ENCODE peak calls at places on chromosomes 2 and 18, in six cellular contexts. L is stomach, R is H1, I is vagina, H is sigmoid colon, W is transverse colon. Y is an unnamed sample. For H3K4me1, the result is how much of the 10 kb centered on the place peaks cover.

GRCh38 chr2:167438206-167438605 is 549.9 kb downstream of the XIRP2 start:
- DNase-seq in H (no peak), L (no peak), I (no peak), W (no peak), R (no peak), Y (no peak)

GRCh38 chr2:65880451-65880850 is 448.1 kb upstream of the SPRED2 start:
- DNase-seq in W (no peak), I (no peak), H (no peak), R (no peak), L (no peak), Y (no peak)

GRCh38 chr18:10270160-10270571 is 184.3 kb upstream of the APCDD1 start:
- DNase-seq in R (no peak), H (no peak), I (no peak), L (peak), W (no peak), Y (no peak)

GRCh38 chr2:218898109-218898878 is 17.6 kb downstream of the WNT10A start:
- DNase-seq in I (no peak), W (peak), L (peak), H (peak), R (peak), Y (no peak)

GRCh38 chr2:134002391-134002790 is 251.5 kb upstream of the MGAT5 start:
- DNase-seq in W (no peak), L (no peak), I (no peak), H (no peak), R (no peak), Y (peak)

GRCh38 chr18:63518178-63519012 is 23.8 kb upstream of the SERPINB12 start:
- DNase-seq in W (peak), I (no peak), L (peak), R (peak), H (peak), Y (no peak)

GRCh38 chr2:148866091-148866490 is 8.9 kb upstream of the KIF5C start:
- DNase-seq in R (no peak), H (no peak), I (no peak), L (no peak), W (no peak), Y (no peak)

GRCh38 chr2:167406558-167406957 is 518.3 kb downstream of the XIRP2 start:
- DNase-seq in I (no peak), R (peak), W (no peak), L (no peak), H (no peak), Y (no peak)

GRCh38 chr2:120566331-120567035 is 169.2 kb upstream of the GLI2 start:
- DNase-seq in L (peak), W (no peak), H (peak), I (no peak), R (no peak), Y (no peak)

GRCh38 chr2:79389475-79389874 is 123.4 kb upstream of the CTNNA2 start:
- DNase-seq in W (no peak), L (no peak), R (no peak), I (no peak), H (no peak), Y (no peak)

GRCh38 chr18:49778826-49779465 is 34.4 kb downstream of the ACAA2 start:
- DNase-seq in L (no peak), I (no peak), H (no peak), W (no peak), R (no peak), Y (no peak)

GRCh38 chr18:6807504-6808257 is 78.2 kb downstream of the ARHGAP28 start:
- DNase-seq in L (no peak), R (no peak), W (no peak), H (no peak), I (no peak), Y (no peak)

GRCh38 chr2:182077451-182078142 is 91.9 kb downstream of the PPP1R1C start:
- DNase-seq in H (no peak), L (peak), W (peak), R (no peak), I (no peak), Y (no peak)

GRCh38 chr18:21682276-21683051 is 22.1 kb downstream of the ABHD3 start:
- DNase-seq in R (no peak), W (no peak), H (no peak), I (no peak), L (no peak), Y (no peak)

GRCh38 chr18:76484749-76485387 is 10.2 kb downstream of the ZNF516 start:
- DNase-seq in W (no peak), R (no peak), I (no peak), H (no peak), L (no peak), Y (no peak)

GRCh38 chr18:62865498-62865897 is 150.2 kb downstream of the PHLPP1 start:
- DNase-seq in H (no peak), I (no peak), R (no peak), L (no peak), W (no peak), Y (no peak)

GRCh38 chr18:47847635-47848034 is 82.8 kb downstream of the SMAD2 start:
- DNase-seq in R (no peak), H (no peak), L (no peak), I (no peak), W (no peak), Y (no peak)

GRCh38 chr2:36770542-36771287 is 74.2 kb downstream of the VIT start:
- DNase-seq in H (no peak), W (peak), I (no peak), L (no peak), R (peak), Y (no peak)

GRCh38 chr2:238501311-238501710 is 74.6 kb downstream of the ASB1 start:
- DNase-seq in H (no peak), I (peak), L (peak), W (no peak), R (no peak), Y (no peak)
- H3K4me1 ChIP-seq in H (under half), I (under half), L (under half), W (under half), R (under half), Y (under half)

DNA sequence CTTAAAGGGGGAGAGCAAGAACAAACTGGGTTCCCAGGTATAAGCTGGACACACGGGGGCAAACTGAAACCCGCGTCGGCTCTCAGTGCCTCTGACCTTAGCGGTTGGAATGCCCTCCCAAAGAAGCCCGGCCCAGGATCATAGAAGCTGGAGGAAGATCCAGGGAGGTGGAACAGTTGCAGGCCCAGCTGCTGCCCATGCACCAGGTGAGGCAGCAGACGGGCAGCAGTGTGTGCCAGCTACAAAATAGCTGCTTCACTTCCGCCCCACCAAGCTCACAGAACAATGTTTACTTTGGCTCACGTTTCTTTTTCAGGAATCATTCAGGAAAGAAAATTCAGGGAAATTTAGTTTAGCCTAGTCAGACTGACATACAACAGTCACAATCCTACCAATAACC is 3.9 kb upstream of the ERMN start:
- DNase-seq in I (no peak), R (no peak), L (peak), H (no peak), W (peak), Y (no peak)
- TF ChIP-seq CTCF in I (no peak), R (no peak), L (no peak), H (no peak), W (no peak), Y (no peak)

GRCh38 chr2:85598594-85599340 is 3.2 kb downstream of the RNF181 start:
- DNase-seq in I (no peak), R (no peak), H (no peak), L (no peak), W (no peak), Y (no peak)

GRCh38 chr2:85601771-85602475 is 575 bp downstream of the TMEM150A start:
- DNase-seq in I (no peak), L (peak), H (peak), W (peak), R (no peak), Y (no peak)

GRCh38 chr2:85600235-85600575 is 2.3 kb downstream of the TMEM150A start:
- DNase-seq in H (no peak), R (no peak), L (no peak), I (no peak), W (no peak), Y (no peak)

GRCh38 chr2:85600951-85601770 is 1.3 kb downstream of the TMEM150A start:
- DNase-seq in R (no peak), H (no peak), I (no peak), W (no peak), L (no peak), Y (no peak)

DNA sequence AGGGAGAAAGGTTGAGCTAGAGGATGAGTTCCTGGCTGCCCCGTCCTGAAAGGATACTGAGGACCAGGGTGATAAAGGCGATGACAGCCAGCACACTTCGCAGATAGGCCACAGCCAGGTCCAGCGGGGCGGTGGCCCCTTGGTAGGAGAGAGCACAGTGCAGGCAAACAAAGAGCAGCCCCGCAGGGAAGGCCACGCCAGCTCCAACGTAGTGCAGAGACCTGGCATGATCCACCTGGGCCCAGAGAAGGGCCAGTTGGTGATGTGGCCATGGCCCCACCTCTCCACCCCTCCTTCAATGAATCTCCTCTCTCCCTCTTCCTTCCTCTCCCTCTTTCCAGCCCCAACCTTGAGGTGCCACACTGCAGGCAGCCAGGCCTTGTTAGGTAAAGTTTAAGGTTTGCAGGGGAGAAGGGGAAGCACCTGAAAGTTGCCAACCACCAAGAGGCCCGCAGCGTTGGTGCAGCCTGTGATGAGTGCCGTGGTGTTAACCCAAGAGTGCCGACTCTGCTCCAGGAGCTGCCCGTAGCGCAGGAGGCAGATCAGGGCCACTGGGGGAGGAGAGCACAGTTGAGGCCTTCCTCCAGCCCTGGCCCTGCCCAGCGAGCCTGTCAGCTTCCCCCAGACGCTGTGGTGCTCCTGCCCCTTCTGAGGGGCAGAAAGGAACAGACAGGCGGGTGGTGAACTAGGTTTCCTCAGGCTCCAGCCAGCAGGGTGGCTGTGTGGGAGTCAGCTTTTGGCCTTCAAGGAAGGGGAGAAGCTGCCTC is 2.8 kb downstream of the TMEM150A start:
- DNase-seq in I (no peak), R (no peak), L (no peak), H (no peak), W (no peak), Y (no peak)
- TF ChIP-seq POLR2AphosphoS5 in I (no peak), R (no peak), L (no peak), H (no peak), W (no peak), Y (no peak)

GRCh38 chr18:36561046-36561445 is 263.5 kb downstream of the FHOD3 start:
- DNase-seq in R (no peak), W (no peak), L (no peak), H (no peak), I (no peak), Y (no peak)

GRCh38 chr18:36560187-36560586 is 262.7 kb downstream of the FHOD3 start:
- DNase-seq in L (no peak), H (no peak), I (no peak), R (no peak), W (no peak), Y (no peak)

DNA sequence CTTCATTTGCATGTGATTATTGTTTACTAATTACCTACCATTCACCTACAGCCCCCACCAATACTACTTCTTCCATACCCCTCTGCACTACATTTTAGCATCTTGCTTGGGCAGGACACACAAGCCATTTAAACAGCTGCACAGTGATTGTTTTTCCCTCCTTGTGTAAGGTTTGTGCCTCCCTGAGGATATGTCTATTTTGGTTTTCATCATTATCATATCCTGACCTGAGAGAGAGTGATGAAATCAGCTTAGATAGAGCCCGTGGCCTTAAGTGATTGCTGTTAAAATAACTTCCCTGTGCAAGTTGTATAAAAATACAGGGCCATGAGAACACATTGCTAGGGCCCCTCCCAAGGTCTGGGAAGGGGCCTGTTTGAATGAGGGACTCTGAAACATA is 261.9 kb downstream of the FHOD3 start:
- DNase-seq in L (no peak), W (no peak), R (no peak), I (no peak), H (no peak), Y (no peak)
- H3K4me1 ChIP-seq in L (under half), W (under half), R (under half), I (under half), H (under half), Y (under half)

GRCh38 chr2:58757971-58758370 is 516.8 kb upstream of the FANCL start:
- DNase-seq in I (no peak), R (no peak), L (no peak), W (no peak), H (no peak), Y (no peak)

GRCh38 chr2:58764321-58765099 is 523.4 kb upstream of the FANCL start:
- DNase-seq in L (no peak), W (no peak), I (no peak), R (no peak), H (no peak), Y (no peak)

GRCh38 chr2:58767833-58768726 is 527.0 kb upstream of the FANCL start:
- DNase-seq in H (no peak), R (no peak), I (no peak), L (no peak), W (no peak), Y (no peak)

DNA sequence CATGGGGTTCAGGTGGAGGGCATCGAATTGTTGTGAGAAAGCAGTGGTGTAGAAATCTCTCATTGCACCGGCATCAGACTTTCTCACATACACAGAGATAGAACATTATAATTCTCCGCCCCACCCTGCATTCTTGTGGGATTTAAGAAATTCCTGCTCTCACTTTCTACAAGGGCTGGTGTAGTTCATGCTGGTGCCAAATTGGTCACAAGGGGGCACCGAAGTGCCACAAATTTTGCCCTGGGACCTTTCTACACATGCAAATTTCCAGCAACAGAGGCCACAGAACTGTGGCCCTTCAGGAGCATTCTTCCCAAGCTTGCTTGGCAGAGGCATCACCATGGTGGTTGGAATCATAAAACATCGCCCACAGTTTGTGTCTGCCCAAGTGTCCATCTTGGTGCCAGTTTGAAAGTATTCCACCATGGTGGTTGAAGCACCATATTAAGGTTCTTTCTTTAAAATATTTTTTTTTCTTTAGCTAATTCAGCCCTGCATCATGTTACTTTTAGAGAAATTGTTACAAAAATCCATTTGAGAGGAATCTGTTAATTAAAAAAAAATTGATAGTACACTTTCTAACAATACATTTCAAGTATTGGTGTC is 521.2 kb upstream of the FANCL start:
- DNase-seq in L (peak), R (peak), I (no peak), H (no peak), W (peak), Y (no peak)
- TF ChIP-seq CTCF in L (peak), R (peak), I (no peak), H (peak), W (peak), Y (peak)

GRCh38 chr2:241573741-241574140 is 15.2 kb downstream of the BOK start:
- DNase-seq in L (no peak), I (no peak), W (no peak), H (peak), R (no peak), Y (no peak)

GRCh38 chr2:241577413-241578122 is 19.0 kb downstream of the BOK start:
- DNase-seq in H (peak), R (no peak), L (no peak), I (no peak), W (no peak), Y (no peak)

GRCh38 chr2:241576293-241576654 is 17.7 kb downstream of the BOK start:
- DNase-seq in R (no peak), L (no peak), W (no peak), H (peak), I (no peak), Y (no peak)

GRCh38 chr2:241574911-241575623 is 16.5 kb downstream of the BOK start:
- DNase-seq in I (no peak), H (peak), W (no peak), L (no peak), R (no peak), Y (no peak)

DNA sequence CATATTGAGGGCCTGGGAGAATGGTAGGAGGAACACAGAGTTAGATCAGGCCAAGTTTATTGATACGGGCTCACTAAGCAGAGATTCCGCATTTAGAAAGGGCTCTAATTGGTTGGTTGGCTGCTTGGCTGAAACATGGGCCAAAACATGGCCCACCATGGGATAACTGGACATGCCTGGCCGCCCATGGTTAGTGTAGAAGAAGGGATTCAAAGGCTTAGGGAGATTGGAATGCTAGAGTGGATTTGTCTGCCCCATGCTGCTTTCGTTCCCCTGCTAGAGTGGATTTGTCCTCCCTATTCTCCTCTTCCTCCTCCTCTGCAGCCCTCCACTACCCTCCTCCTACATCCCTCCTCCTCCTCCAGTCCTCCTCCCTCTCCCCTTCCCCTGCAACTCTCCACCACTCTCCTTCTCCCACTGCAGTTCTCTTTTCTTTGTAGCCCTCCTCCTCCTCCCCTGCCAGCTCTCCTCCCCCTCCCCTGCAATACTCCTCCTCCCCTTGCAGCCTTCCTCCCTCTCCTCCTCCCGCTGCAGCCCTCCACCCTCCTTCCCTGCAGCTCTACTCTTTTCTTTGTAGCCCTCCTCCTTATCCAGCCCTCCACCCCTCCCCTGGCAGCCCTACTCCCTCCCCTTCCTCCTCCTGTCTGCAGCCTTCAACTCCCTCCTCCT is 17.2 kb downstream of the BOK start:
- DNase-seq in I (no peak), L (no peak), W (no peak), R (no peak), H (peak), Y (no peak)
- TF ChIP-seq POLR2AphosphoS5 in I (no peak), L (no peak), W (no peak), R (no peak), H (no peak), Y (no peak)

Y was measured in esophagus muscularis mucosa.